ENCODE peak calls at places on chromosomes 13 and 19, in six cellular contexts. V, P, B, N, C and H are unnamed samples. For H3K27me3 and H3K9me3, the result is how much of the 10 kb centered on the place peaks cover.

GRCh38 chr19:50777830-50778303 is 7.6 kb downstream of the GPR32 start:
- DNase-seq in V (peak), C (peak), P (no peak), N (no peak), B (no peak), H (no peak)

GRCh38 chr19:55567708-55568328 is 12.8 kb downstream of the ZNF579 start:
- DNase-seq in B (no peak), P (no peak), V (no peak), N (no peak), C (no peak), H (no peak)

GRCh38 chr19:14023404-14024235 is 4.3 kb upstream of the RLN3 start:
- DNase-seq in V (peak), C (peak), B (peak), P (peak), N (peak), H (peak)

GRCh38 chr19:55437410-55437809 is 5.7 kb downstream of the SHISA7 start:
- DNase-seq in P (peak), C (peak), B (no peak), V (peak), N (peak), H (peak)

GRCh38 chr19:11578342-11579142 is 1.1 kb upstream of the ACP5 start:
- DNase-seq in C (no peak), P (no peak), V (no peak), N (no peak), B (peak), H (no peak)

GRCh38 chr19:19049406-19049805 is 14.4 kb upstream of the SLC25A42 start:
- DNase-seq in C (no peak), P (no peak), V (no peak), B (no peak), N (no peak), H (no peak)

GRCh38 chr19:39341720-39342604 is at the start of gene SAMD4B:
- DNase-seq in C (peak), P (peak), B (peak), V (peak), N (peak), H (peak)

GRCh38 chr13:46687810-46688209 is 109.2 kb downstream of the ESD start:
- DNase-seq in C (peak), V (peak), P (peak), N (peak), B (no peak), H (peak)

GRCh38 chr19:53868091-53868891 is 608 bp downstream of the MYADM start:
- DNase-seq in N (peak), P (peak), V (peak), C (no peak), B (peak), H (peak)

GRCh38 chr13:92346046-92346445 is 880.6 kb upstream of the GPC6 start:
- DNase-seq in V (no peak), P (no peak), N (no peak), B (no peak), C (no peak), H (no peak)

GRCh38 chr19:19743176-19743575 is 10.3 kb upstream of the ZNF14 start:
- DNase-seq in V (no peak), N (no peak), P (no peak), C (no peak), B (no peak), H (no peak)

GRCh38 chr13:110546933-110547332 is 14.6 kb downstream of the RAB20 start:
- DNase-seq in B (peak), N (peak), P (peak), V (peak), C (no peak), H (peak)

GRCh38 chr19:942133-942645 is 16.4 kb downstream of the ARID3A start:
- DNase-seq in C (no peak), B (no peak), V (no peak), N (no peak), P (no peak), H (no peak)

GRCh38 chr19:13999085-13999484 is 7.0 kb downstream of the RFX1 start:
- DNase-seq in C (no peak), P (no peak), N (no peak), B (no peak), V (no peak), H (no peak)

GRCh38 chr19:37966211-37967072 is 59.4 kb downstream of the SIPA1L3 start:
- DNase-seq in P (no peak), C (no peak), V (no peak), N (no peak), B (no peak), H (no peak)

GRCh38 chr19:13964776-13965175 is 12.5 kb downstream of the DCAF15 start:
- DNase-seq in N (no peak), B (no peak), P (no peak), V (no peak), C (no peak), H (peak)

GRCh38 chr13:97933736-97934135 is 19.7 kb upstream of the IPO5 start:
- DNase-seq in V (no peak), C (no peak), N (no peak), B (no peak), P (no peak), H (no peak)

GRCh38 chr19:6916952-6917351 is 29.6 kb downstream of the ADGRE1 start:
- DNase-seq in C (no peak), V (no peak), B (no peak), N (no peak), P (no peak), H (no peak)

GRCh38 chr19:58356971-58357797 is 3.9 kb upstream of the A1BG start:
- DNase-seq in C (no peak), N (no peak), V (no peak), B (no peak), P (no peak), H (no peak)

GRCh38 chr13:42405665-42406390 is 133.9 kb downstream of the AKAP11 start:
- DNase-seq in N (no peak), B (peak), V (no peak), P (no peak), C (no peak), H (peak)

GRCh38 chr19:17079710-17080440 is 4.3 kb downstream of the MYO9B start:
- DNase-seq in B (peak), N (no peak), C (no peak), P (peak), V (peak), H (peak)

GRCh38 chr19:5017235-5017634 is 48.3 kb downstream of the KDM4B start:
- DNase-seq in P (no peak), C (no peak), N (no peak), V (no peak), B (no peak), H (no peak)

GRCh38 chr13:99501952-99502310 is 659 bp downstream of the TM9SF2 start:
- DNase-seq in N (peak), C (no peak), B (peak), P (no peak), V (peak), H (no peak)

GRCh38 chr19:51002542-51003311 is 1.3 kb upstream of the KLK8 start:
- DNase-seq in B (no peak), N (no peak), P (peak), C (peak), V (peak), H (peak)

DNA sequence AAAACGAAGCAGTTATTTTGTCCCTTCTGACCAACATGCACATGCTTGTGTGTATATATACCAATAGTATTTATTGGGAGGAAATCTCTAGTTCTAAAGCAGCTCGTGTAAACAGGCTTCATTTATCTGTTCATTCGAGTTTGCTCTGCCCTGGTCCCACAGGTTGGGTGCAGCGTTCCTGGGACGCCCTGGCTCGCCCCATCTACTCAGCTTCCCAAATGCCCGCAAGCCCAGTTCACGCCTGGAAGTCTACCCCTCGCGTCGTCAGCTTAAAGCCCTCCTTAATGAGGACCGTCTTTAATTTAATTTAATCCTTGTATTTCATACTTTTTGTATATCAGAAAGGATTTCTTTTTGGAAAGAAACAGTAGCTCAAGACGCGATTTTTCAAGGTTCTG is 604 bp downstream of the THSD1 start:
- DNase-seq in V (no peak), P (no peak), B (no peak), C (no peak), N (no peak), H (no peak)
- H3K4me3 ChIP-seq in V (peak), P (no peak), B (peak), C (no peak), N (no peak), H (peak)

GRCh38 chr13:82817133-82817532 is 1065.1 kb downstream of the SLITRK1 start:
- DNase-seq in B (no peak), N (no peak), P (no peak), V (no peak), C (no peak), H (no peak)

GRCh38 chr13:82815791-82816190 is 1066.5 kb downstream of the SLITRK1 start:
- DNase-seq in V (no peak), N (no peak), B (no peak), C (no peak), P (no peak), H (no peak)
- H3K27me3 ChIP-seq in V (under half), N (under half), B (under half), C (under half), P (under half), H (under half)

DNA sequence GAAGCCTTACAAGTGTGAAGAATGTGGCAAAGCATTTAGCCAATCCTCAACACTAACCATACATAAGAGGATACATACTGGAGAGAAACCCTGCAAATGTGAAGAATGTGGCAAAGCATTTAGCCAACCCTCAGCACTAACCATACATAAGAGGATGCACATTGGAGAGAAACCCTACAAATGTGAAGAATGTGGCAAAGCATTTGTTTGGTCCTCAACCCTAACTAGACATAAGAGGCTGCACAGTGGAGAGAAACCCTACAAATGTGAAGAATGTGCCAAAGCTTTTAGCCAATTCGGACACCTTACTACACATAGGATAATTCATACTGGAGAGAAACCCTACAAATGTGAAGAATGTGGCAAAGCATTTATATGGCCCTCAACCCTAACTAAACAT is 18.2 kb downstream of the ZNF726 start:
- DNase-seq in C (no peak), V (no peak), N (no peak), B (no peak), P (no peak), H (no peak)
- H3K9me3 ChIP-seq in C (half or more), V (under half), N (under half), B (under half), P (half or more), H (under half)

DNA sequence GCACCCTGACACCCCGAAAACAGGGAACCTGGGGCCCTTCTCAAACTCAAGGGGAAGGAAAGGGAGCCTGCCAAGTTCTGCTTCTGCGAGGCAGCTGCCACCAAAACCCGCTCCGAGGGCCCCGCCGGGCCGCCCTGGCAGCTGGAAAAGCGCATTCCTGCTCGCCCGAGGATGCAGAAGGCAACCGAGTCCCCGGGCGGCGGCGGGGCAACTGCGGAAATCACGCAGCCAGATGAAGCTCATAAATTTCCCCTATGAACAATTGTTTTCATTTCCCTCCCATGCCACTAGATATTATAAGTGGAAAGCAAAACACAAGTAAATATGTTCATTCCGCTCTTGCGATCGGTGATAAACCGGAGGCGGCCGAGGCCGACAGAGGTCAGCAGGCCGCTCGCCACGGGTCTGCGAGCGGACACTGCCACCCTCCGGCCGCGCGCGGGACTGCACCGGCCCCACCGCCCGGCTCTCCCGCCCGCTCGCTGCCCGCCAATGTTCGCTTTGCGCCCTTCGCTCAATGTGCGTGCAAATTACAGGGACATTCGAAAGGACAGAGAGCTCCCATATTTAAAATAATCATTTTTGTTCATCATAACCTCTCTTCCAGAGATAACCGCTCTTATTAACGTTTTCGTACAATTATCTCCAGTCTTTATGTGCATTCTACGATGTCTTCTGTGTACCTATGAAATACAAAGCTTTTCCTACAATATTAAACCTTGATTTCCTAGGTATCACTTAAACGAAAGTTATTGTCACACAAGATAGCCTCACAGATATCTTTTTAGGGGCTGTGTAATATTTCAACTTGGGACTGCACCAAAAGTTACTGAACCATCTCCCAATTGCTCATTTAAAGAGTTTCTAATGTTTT is 120.8 kb upstream of the ZNF507 start:
- DNase-seq in C (peak), B (peak), V (peak), P (no peak), N (peak), H (peak)
- H3K4me3 ChIP-seq in C (peak), B (peak), V (peak), P (no peak), N (no peak), H (no peak)

GRCh38 chr19:42132851-42133528 is 744 bp upstream of the POU2F2 start:
- DNase-seq in P (no peak), B (peak), N (peak), V (peak), C (no peak), H (peak)
- H3K27me3 ChIP-seq in P (under half), B (under half), N (under half), V (under half), C (half or more), H (under half)